ENCODE peak calls at places on chromosomes 5 and 9, in four cellular contexts. G is IMR-90, Q is GM12864, D is lower lobe of right lung. A is an unnamed sample.
A peak's percentile ranks its signal among the peaks of the same experiment; 100 is the strongest.

GRCh38 chr5:38598994-38599611 is 42.7 kb upstream of the LIFR start:
- DNase-seq in G (peak; percentile 89), Q (no peak), D (no peak), A (no peak)

GRCh38 chr9:73199886-73200285 is 48.2 kb downstream of the ANXA1 start:
- DNase-seq in G (no peak), Q (no peak), D (no peak), A (peak; percentile 8)

GRCh38 chr9:85639675-85640186 is 102.0 kb downstream of the AGTPBP1 start:
- DNase-seq in G (no peak), Q (no peak), D (no peak), A (no peak)

GRCh38 chr5:30498972-30499371 is 694.5 kb upstream of the CDH6 start:
- DNase-seq in G (no peak), Q (no peak), D (no peak), A (no peak)

GRCh38 chr5:159156839-159157238 is 52.5 kb downstream of the RNF145 start:
- DNase-seq in G (peak; percentile 83), Q (peak; percentile 44), D (no peak), A (peak; percentile 45)

GRCh38 chr5:139700711-139701693 is 52.9 kb downstream of the CXXC5 start:
- DNase-seq in G (no peak), Q (no peak), D (no peak), A (no peak)

GRCh38 chr5:102664946-102665345 is 90.2 kb upstream of the PAM start:
- DNase-seq in G (no peak), Q (no peak), D (no peak), A (no peak)

GRCh38 chr9:2802494-2802921 is 41.4 kb downstream of the PUM3 start:
- DNase-seq in G (peak; percentile 82), Q (no peak), D (no peak), A (no peak)

GRCh38 chr5:180006116-180006515 is 65.4 kb downstream of the RNF130 start:
- DNase-seq in G (no peak), Q (no peak), D (no peak), A (no peak)

GRCh38 chr5:147223343-147223742 is 11.5 kb upstream of the STK32A start:
- DNase-seq in G (no peak), Q (no peak), D (no peak), A (no peak)

GRCh38 chr9:127319366-127320121 is 55.0 kb downstream of the GARNL3 start:
- DNase-seq in G (no peak), Q (peak; percentile 57), D (no peak), A (no peak)

DNA sequence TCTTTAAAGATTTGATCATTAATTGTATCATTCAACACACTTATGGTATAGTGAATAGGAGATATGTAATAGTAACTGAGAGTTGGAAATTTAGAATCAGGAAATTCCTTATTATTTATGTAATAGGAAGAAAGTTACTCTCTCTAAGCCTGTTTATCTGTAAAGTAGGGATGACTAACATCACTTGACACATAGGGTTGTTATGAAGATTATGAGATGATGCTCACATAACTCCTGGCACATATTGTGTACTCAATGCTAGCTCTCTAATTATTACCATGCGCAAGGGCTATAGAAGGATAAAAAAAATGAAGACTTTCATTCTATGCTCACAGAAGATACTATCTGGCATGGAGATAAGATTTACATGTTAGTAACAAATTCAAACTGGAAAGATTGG is 149.9 kb downstream of the ISOC1 start:
- DNase-seq in G (no peak), Q (no peak), D (no peak), A (no peak)
- TF ChIP-seq CTCF in G (no peak), Q (no peak), D (no peak), A (no peak)

GRCh38 chr9:128394404-128395168 is 23.4 kb downstream of the URM1 start:
- DNase-seq in G (no peak), Q (no peak), D (no peak), A (no peak)

GRCh38 chr9:128397831-128398230 is 22.8 kb upstream of the CERCAM start:
- DNase-seq in G (no peak), Q (no peak), D (no peak), A (no peak)

GRCh38 chr9:128399851-128400250 is 20.8 kb upstream of the CERCAM start:
- DNase-seq in G (no peak), Q (no peak), D (no peak), A (no peak)

GRCh38 chr9:128393971-128394370 is 22.8 kb downstream of the URM1 start:
- DNase-seq in G (no peak), Q (no peak), D (no peak), A (no peak)

GRCh38 chr9:128396970-128397613 is 23.6 kb upstream of the CERCAM start:
- DNase-seq in G (no peak), Q (no peak), D (no peak), A (no peak)
- H3K4me3 ChIP-seq in G (no peak overlapping the region), Q (no peak overlapping the region), D (peak overlapping the region; percentile 14), A (no peak overlapping the region)

GRCh38 chr5:93681432-93681831 is 60.0 kb downstream of the POU5F2 start:
- DNase-seq in G (no peak), Q (no peak), D (no peak), A (no peak)
- TF ChIP-seq CTCF in G (peak; percentile 26), Q (no peak), D (no peak), A (peak; percentile 42)

DNA sequence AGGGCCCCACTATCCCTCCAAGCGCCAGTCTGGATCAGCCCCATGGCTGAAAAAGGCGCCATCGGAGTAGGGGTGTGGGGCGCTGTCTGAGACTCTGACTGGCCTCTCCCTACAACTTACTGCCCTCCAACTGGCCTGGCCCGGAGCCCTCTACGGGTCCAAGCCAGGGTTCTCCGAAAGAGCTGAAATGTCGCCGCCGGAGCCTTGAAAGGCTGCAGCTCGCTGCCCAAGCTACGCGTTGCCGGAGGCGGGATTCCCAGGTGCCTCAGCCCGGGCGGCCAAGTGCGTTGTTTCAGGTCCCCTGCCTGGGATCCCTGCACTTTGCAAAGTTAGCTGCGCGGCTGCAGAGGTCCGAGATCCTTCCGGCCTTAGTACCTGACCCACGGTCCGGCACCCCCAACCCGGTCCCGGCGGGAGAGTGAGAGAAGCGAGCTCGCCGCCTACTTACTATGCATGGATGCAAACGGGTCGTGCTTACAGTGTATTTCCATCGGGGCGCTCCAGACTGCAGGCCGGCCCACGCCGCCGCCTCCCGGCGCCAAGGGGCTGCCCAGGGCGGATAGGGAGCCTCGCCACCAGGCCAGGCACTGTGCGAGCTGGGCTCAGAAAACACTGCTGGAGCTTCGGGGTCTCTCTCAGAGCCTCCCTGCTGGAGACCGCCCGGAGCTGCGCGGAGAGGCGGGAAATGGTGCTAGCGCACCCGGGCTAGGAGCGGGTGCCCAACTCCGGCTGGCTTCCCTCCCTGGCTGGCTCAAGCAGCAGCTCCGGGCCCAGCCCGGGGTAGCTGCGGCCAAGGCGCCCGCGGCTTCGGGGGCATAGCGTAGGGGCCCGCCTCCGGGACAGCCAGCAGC is 7.8 kb downstream of the PAX5 start:
- DNase-seq in G (no peak), Q (no peak), D (no peak), A (peak; percentile 56)
- H3K4me3 ChIP-seq in G (no peak overlapping the region), Q (peak overlapping the region; percentile 79), D (peak overlapping the region; percentile 50), A (peak overlapping the region; percentile 91)

DNA sequence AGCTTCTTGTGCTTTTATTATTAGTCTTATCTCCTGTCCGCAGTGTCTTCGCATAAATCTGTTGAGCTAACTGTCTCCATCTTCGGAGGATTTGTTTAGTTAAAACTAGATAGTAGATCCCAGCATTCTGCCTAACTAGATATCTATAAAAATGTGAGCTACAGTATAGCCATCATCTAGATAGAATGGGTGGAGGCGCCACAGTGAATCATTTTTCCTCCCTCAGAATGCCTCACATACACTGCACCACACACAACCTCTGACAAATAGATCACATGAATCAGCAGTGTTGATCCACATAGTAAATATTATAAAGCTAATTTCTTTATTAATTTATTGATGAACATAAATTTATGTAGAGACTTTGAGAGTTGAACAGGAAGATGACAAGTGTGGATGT is 220.3 kb upstream of the GAS1 start:
- DNase-seq in G (peak; percentile 20), Q (no peak), D (no peak), A (no peak)
- TF ChIP-seq CTCF in G (no peak), Q (no peak), D (no peak), A (no peak)

DNA sequence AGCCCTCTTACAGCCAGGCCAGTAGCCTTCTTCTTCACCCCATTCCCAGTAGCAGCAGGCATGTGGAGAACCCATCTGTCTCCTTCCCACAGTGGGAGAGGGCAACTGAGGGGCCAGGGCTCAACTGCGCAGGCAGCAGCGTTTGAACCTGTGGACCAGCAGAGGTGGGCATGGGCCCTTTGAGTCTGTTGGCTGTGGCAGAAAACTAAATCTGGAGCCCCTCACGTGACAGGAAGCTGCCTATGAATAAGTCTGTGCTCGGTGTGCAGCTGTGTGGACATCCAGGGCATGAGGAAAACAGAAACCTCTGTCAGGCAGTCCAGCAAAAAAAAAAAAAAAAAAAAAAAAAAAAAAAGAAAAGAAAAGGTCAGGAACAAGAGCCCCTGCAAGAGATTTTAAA is 189.2 kb upstream of the NR3C1 start:
- DNase-seq in G (peak; percentile 64), Q (peak; percentile 82), D (no peak), A (no peak)
- H3K4me3 ChIP-seq in G (no peak overlapping the region), Q (peak overlapping the region; percentile 17), D (no peak overlapping the region), A (no peak overlapping the region)

GRCh38 chr5:173653822-173654523 is 37.5 kb upstream of the BOD1 start:
- DNase-seq in G (no peak), Q (no peak), D (no peak), A (peak; percentile 67)
- TF ChIP-seq CTCF in G (no peak), Q (no peak), D (no peak), A (no peak)

GRCh38 chr5:172643392-172643871 is 2.4 kb downstream of the NEURL1B start:
- DNase-seq in G (no peak), Q (no peak), D (no peak), A (no peak)
- H3K4me3 ChIP-seq in G (no peak overlapping the region), Q (no peak overlapping the region), D (peak overlapping the region; percentile 85), A (no peak overlapping the region)

GRCh38 chr5:41755705-41756104 is 114.5 kb downstream of the OXCT1 start:
- DNase-seq in G (no peak), Q (no peak), D (no peak), A (no peak)

GRCh38 chr5:41751867-41752266 is 118.4 kb downstream of the OXCT1 start:
- DNase-seq in G (peak; percentile 46), Q (no peak), D (no peak), A (no peak)

GRCh38 chr5:41754857-41755256 is 115.4 kb downstream of the OXCT1 start:
- DNase-seq in G (no peak), Q (no peak), D (no peak), A (no peak)
- TF ChIP-seq CTCF in G (no peak), Q (no peak), D (peak; percentile 20), A (peak; percentile 55)

GRCh38 chr5:170751631-170752030 is 31.9 kb upstream of the GABRP start:
- DNase-seq in G (no peak), Q (no peak), D (no peak), A (peak; percentile 35)
- H3K4me3 ChIP-seq in G (no peak overlapping the region), Q (no peak overlapping the region), D (no peak overlapping the region), A (no peak overlapping the region)

A was measured in BE2C.